ENCODE peak calls at places on chromosome 4, in five cellular contexts. N is neural progenitor cell, Y is MCF 10A, D is epithelial cell of esophagus, E is choroid plexus epithelial cell. J is an unnamed sample.

GRCh38 chr4:169148851-169149250 is 121.9 kb downstream of the SH3RF1 start:
- DNase-seq in E (no peak), D (no peak), N (no peak), Y (no peak), J (no peak)

GRCh38 chr4:5539584-5539983 is 168.8 kb downstream of the EVC2 start:
- DNase-seq in D (no peak), E (no peak), Y (no peak), N (no peak), J (no peak)

GRCh38 chr4:3529363-3529762 is 2.9 kb downstream of the LRPAP1 start:
- DNase-seq in Y (no peak), E (peak), N (no peak), D (no peak), J (no peak)

GRCh38 chr4:92636038-92636825 is 332.5 kb downstream of the GRID2 start:
- DNase-seq in D (peak), E (no peak), Y (no peak), N (no peak), J (no peak)

GRCh38 chr4:61872983-61873382 is 672.9 kb downstream of the ADGRL3 start:
- DNase-seq in N (no peak), D (no peak), Y (no peak), E (no peak), J (no peak)

GRCh38 chr4:163590609-163591264 is 96.2 kb downstream of the TMA16 start:
- DNase-seq in Y (peak), D (peak), E (no peak), N (no peak), J (no peak)

GRCh38 chr4:41957634-41958033 is 22.4 kb downstream of the TMEM33 start:
- DNase-seq in Y (peak), E (peak), N (peak), D (peak), J (peak)

GRCh38 chr4:32544846-32545245 is 1824.7 kb downstream of the PCDH7 start:
- DNase-seq in E (no peak), N (no peak), Y (no peak), D (no peak), J (no peak)

GRCh38 chr4:31081375-31081774 is 361.2 kb downstream of the PCDH7 start:
- DNase-seq in E (peak), N (no peak), Y (peak), D (peak), J (no peak)

GRCh38 chr4:3525532-3526430 is 6.4 kb downstream of the LRPAP1 start:
- DNase-seq in E (no peak), D (no peak), N (no peak), Y (no peak), J (no peak)

GRCh38 chr4:124953059-124953850 is 240.7 kb upstream of the ANKRD50 start:
- DNase-seq in E (peak), D (peak), Y (peak), N (no peak), J (peak)

GRCh38 chr4:123836919-123837605 is 440.5 kb downstream of the SPRY1 start:
- DNase-seq in E (peak), Y (no peak), N (no peak), D (peak), J (peak)

GRCh38 chr4:11765849-11766453 is 337.3 kb upstream of the HS3ST1 start:
- DNase-seq in Y (peak), E (peak), D (peak), N (peak), J (peak)

GRCh38 chr4:96016615-96017299 is 176.9 kb downstream of the PDHA2 start:
- DNase-seq in Y (peak), E (peak), N (no peak), D (peak), J (no peak)

GRCh38 chr4:110415451-110415850 is 60.5 kb upstream of the ENPEP start:
- DNase-seq in Y (no peak), E (no peak), D (no peak), N (no peak), J (no peak)

GRCh38 chr4:21806991-21807390 is 141.6 kb downstream of the KCNIP4 start:
- DNase-seq in Y (no peak), D (no peak), N (no peak), E (peak), J (no peak)

GRCh38 chr4:123257563-123257962 is 139.0 kb upstream of the SPRY1 start:
- DNase-seq in E (no peak), D (no peak), Y (no peak), N (no peak), J (no peak)

GRCh38 chr4:139300431-139301142 is 718 bp upstream of the NAA15 start:
- DNase-seq in D (peak), E (peak), Y (peak), N (peak), J (peak)

GRCh38 chr4:153780876-153781275 is 8.0 kb downstream of the SFRP2 start:
- DNase-seq in D (no peak), N (no peak), Y (no peak), E (no peak), J (no peak)

GRCh38 chr4:6852582-6852981 is 57.0 kb upstream of the TBC1D14 start:
- DNase-seq in D (no peak), E (no peak), N (no peak), Y (no peak), J (no peak)

GRCh38 chr4:153260553-153261306 is 56.5 kb downstream of the TRIM2 start:
- DNase-seq in E (no peak), Y (peak), N (no peak), D (no peak), J (peak)

GRCh38 chr4:1061747-1062146 is 50.3 kb downstream of the FGFRL1 start:
- DNase-seq in D (no peak), E (no peak), N (no peak), Y (no peak), J (no peak)

GRCh38 chr4:122604146-122604545 is 16.7 kb downstream of the IL21 start:
- DNase-seq in Y (no peak), E (no peak), N (no peak), D (peak), J (no peak)

GRCh38 chr4:169652535-169652934 is 32.2 kb downstream of the CLCN3 start:
- DNase-seq in N (no peak), D (no peak), Y (no peak), E (no peak), J (no peak)

GRCh38 chr4:10161146-10161545 is 44.5 kb upstream of the WDR1 start:
- DNase-seq in D (peak), Y (peak), E (peak), N (no peak), J (no peak)

GRCh38 chr4:65383589-65384305 is 286.5 kb downstream of the EPHA5 start:
- DNase-seq in Y (peak), D (peak), N (no peak), E (peak), J (peak)

GRCh38 chr4:7892212-7893019 is 47.2 kb downstream of the AFAP1 start:
- DNase-seq in D (no peak), Y (no peak), N (peak), E (peak), J (no peak)

GRCh38 chr4:154714339-154715040 is 29.3 kb upstream of the LRAT start:
- DNase-seq in N (no peak), Y (peak), D (no peak), E (peak), J (no peak)

GRCh38 chr4:182174979-182175378 is 68.2 kb upstream of the TENM3 start:
- DNase-seq in D (no peak), N (no peak), Y (no peak), E (no peak), J (no peak)

GRCh38 chr4:75920327-75920726 is 18.1 kb upstream of the PPEF2 start:
- DNase-seq in Y (no peak), E (no peak), N (no peak), D (no peak), J (no peak)

GRCh38 chr4:187569871-187570270 is 425.7 kb upstream of the ZFP42 start:
- DNase-seq in N (no peak), D (no peak), E (no peak), Y (no peak), J (no peak)

GRCh38 chr4:83438719-83439118 is 16.9 kb downstream of the HELQ start:
- DNase-seq in E (no peak), Y (no peak), D (peak), N (no peak), J (no peak)

GRCh38 chr4:114864060-114864459 is 249.4 kb downstream of the NDST4 start:
- DNase-seq in D (no peak), Y (no peak), E (no peak), N (no peak), J (no peak)

GRCh38 chr4:2570551-2571222 is 34.2 kb downstream of the FAM193A start:
- DNase-seq in D (no peak), Y (no peak), E (no peak), N (no peak), J (peak)

GRCh38 chr4:147037089-147037488 is 91.4 kb upstream of the TTC29 start:
- DNase-seq in N (no peak), E (no peak), Y (no peak), D (no peak), J (no peak)

GRCh38 chr4:82489987-82490386 is 59.6 kb downstream of the ENOPH1 start:
- DNase-seq in N (no peak), E (no peak), Y (no peak), D (no peak), J (no peak)

GRCh38 chr4:48836658-48837057 is 5.8 kb downstream of the OCIAD1 start:
- DNase-seq in N (no peak), D (no peak), E (no peak), Y (no peak), J (no peak)